ENCODE peak calls at places on chromosome 17, in six cellular contexts. E is H1; C is heart left ventricle; Y is ascending aorta; B is PC-3; J is CD4-positive, CD25-positive, alpha-beta regulatory T cell. A is an unnamed sample.

GRCh38 chr17:4833941-4834501 is 881 bp downstream of the MINK1 start:
- DNase-seq in E (no peak), C (no peak), Y (no peak), B (peak; percentile 10), J (peak; percentile 26), A (no peak)

GRCh38 chr17:40431231-40431602 is 12.0 kb upstream of the IGFBP4 start:
- DNase-seq in E (no peak), C (no peak), Y (no peak), B (no peak), J (no peak), A (peak; percentile 4)

GRCh38 chr17:3527468-3527867 is 30.1 kb downstream of the TRPV3 start:
- DNase-seq in E (no peak), C (no peak), Y (no peak), B (no peak), J (no peak), A (no peak)

GRCh38 chr17:65530158-65530984 is 31.1 kb downstream of the AXIN2 start:
- DNase-seq in E (no peak), C (no peak), Y (no peak), B (no peak), J (no peak), A (no peak)

GRCh38 chr17:32497431-32498205 is 10.8 kb downstream of the CDK5R1 start:
- DNase-seq in E (no peak), C (no peak), Y (no peak), B (peak; percentile 17), J (no peak), A (no peak)

GRCh38 chr17:56172517-56172982 is 19.3 kb downstream of the ANKFN1 start:
- DNase-seq in E (no peak), C (no peak), Y (no peak), B (no peak), J (no peak), A (peak; percentile 46)

GRCh38 chr17:31048780-31049179 is 46.0 kb upstream of the NF1 start:
- DNase-seq in E (no peak), C (no peak), Y (no peak), B (no peak), J (no peak), A (no peak)

GRCh38 chr17:79019631-79020584 is 4.1 kb upstream of the C1QTNF1 start:
- DNase-seq in E (no peak), C (peak; percentile 74), Y (peak; percentile 53), B (peak; percentile 86), J (peak; percentile 75), A (no peak)

GRCh38 chr17:51434434-51435170 is 174.3 kb downstream of the UTP18 start:
- DNase-seq in E (no peak), C (no peak), Y (no peak), B (peak; percentile 52), J (peak; percentile 62), A (no peak)

GRCh38 chr17:20935740-20936139 is 107.1 kb downstream of the USP22 start:
- DNase-seq in E (no peak), C (no peak), Y (no peak), B (peak; percentile 84), J (no peak), A (no peak)

GRCh38 chr17:8439681-8440080 is 4.0 kb downstream of the NDEL1 start:
- DNase-seq in E (no peak), C (no peak), Y (no peak), B (no peak), J (no peak), A (no peak)

GRCh38 chr17:48637323-48638260 is 11.4 kb upstream of the HOXB9 start:
- DNase-seq in E (no peak), C (no peak), Y (no peak), B (peak; percentile 76), J (no peak), A (no peak)

GRCh38 chr17:2233441-2233947 is 70.1 kb downstream of the SMG6 start:
- DNase-seq in E (no peak), C (no peak), Y (no peak), B (no peak), J (no peak), A (no peak)

GRCh38 chr17:4450710-4451316 is 17.1 kb downstream of the SPNS3 start:
- DNase-seq in E (no peak), C (no peak), Y (no peak), B (no peak), J (no peak), A (peak; percentile 69)

GRCh38 chr17:78137392-78138203 is 7.0 kb downstream of the TMC8 start:
- DNase-seq in E (no peak), C (no peak), Y (no peak), B (no peak), J (peak; percentile 66), A (peak; percentile 85)

GRCh38 chr17:1643293-1643998 is 2.1 kb downstream of the SCARF1 start:
- DNase-seq in E (no peak), C (peak; percentile 75), Y (no peak), B (peak; percentile 68), J (peak; percentile 51), A (peak; percentile 91)

GRCh38 chr17:37770631-37771518 is 26.0 kb upstream of the HNF1B start:
- DNase-seq in E (no peak), C (no peak), Y (no peak), B (peak; percentile 75), J (peak; percentile 34), A (peak; percentile 38)

GRCh38 chr17:33328129-33328528 is 35.0 kb upstream of the ASIC2 start:
- DNase-seq in E (peak; percentile 10), C (no peak), Y (no peak), B (peak; percentile 10), J (no peak), A (no peak)

GRCh38 chr17:64125937-64126336 is 4.0 kb downstream of the ERN1 start:
- DNase-seq in E (no peak), C (no peak), Y (no peak), B (no peak), J (no peak), A (no peak)

GRCh38 chr17:22272363-22273146 is 580.2 kb downstream of the KCNJ18 start:
- DNase-seq in E (no peak), C (no peak), Y (no peak), B (no peak), J (no peak), A (no peak)

GRCh38 chr17:41518031-41518430 is 659 bp downstream of the KRT15 start:
- DNase-seq in E (no peak), C (no peak), Y (no peak), B (no peak), J (no peak), A (no peak)

GRCh38 chr17:31371511-31372097 is 19.9 kb upstream of the RAB11FIP4 start:
- DNase-seq in E (no peak), C (no peak), Y (no peak), B (no peak), J (peak; percentile 22), A (no peak)

GRCh38 chr17:57948555-57949420 is 6.4 kb downstream of the CUEDC1 start:
- DNase-seq in E (no peak), C (no peak), Y (no peak), B (peak; percentile 99), J (peak; percentile 13), A (no peak)

GRCh38 chr17:44558349-44559287 is 1.3 kb downstream of the FZD2 start:
- DNase-seq in E (no peak), C (no peak), Y (no peak), B (no peak), J (peak; percentile 3), A (no peak)

GRCh38 chr17:76132574-76133338 is 8.3 kb downstream of the FOXJ1 start:
- DNase-seq in E (peak; percentile 89), C (peak; percentile 55), Y (no peak), B (peak; percentile 84), J (no peak), A (peak; percentile 81)

GRCh38 chr17:81691608-81692007 is 7.8 kb downstream of the HGS start:
- DNase-seq in E (no peak), C (no peak), Y (no peak), B (no peak), J (no peak), A (no peak)

GRCh38 chr17:57523926-57524634 is 221.0 kb downstream of the CCDC182 start:
- DNase-seq in E (no peak), C (peak; percentile 79), Y (peak; percentile 46), B (peak; percentile 50), J (no peak), A (peak; percentile 70)

GRCh38 chr17:148757-149156 is 11.4 kb downstream of the SCGB1C2 start:
- DNase-seq in E (no peak), C (peak; percentile 10), Y (no peak), B (no peak), J (no peak), A (no peak)

GRCh38 chr17:3870871-3871306 is 22.0 kb downstream of the CAMKK1 start:
- DNase-seq in E (no peak), C (no peak), Y (no peak), B (no peak), J (no peak), A (no peak)

GRCh38 chr17:2782030-2782429 is 14.2 kb upstream of the RAP1GAP2 start:
- DNase-seq in E (no peak), C (no peak), Y (no peak), B (peak; percentile 16), J (no peak), A (no peak)

GRCh38 chr17:41687828-41688640 is 651 bp upstream of the EIF1 start:
- DNase-seq in E (no peak), C (no peak), Y (no peak), B (peak; percentile 46), J (peak; percentile 79), A (peak; percentile 53)

GRCh38 chr17:51373489-51374194 is 113.3 kb downstream of the UTP18 start:
- DNase-seq in E (no peak), C (no peak), Y (no peak), B (no peak), J (no peak), A (no peak)

GRCh38 chr17:68892658-68893057 is 62.5 kb downstream of the ABCA8 start:
- DNase-seq in E (no peak), C (no peak), Y (no peak), B (no peak), J (no peak), A (no peak)
- H3K9me3 ChIP-seq in E (no peaks in the 10 kb centered on the region), C (peaks cover 10% of the 10 kb centered on the region), Y (no peaks in the 10 kb centered on the region), B (no peaks in the 10 kb centered on the region), J (no peaks in the 10 kb centered on the region), A (no peaks in the 10 kb centered on the region)

DNA sequence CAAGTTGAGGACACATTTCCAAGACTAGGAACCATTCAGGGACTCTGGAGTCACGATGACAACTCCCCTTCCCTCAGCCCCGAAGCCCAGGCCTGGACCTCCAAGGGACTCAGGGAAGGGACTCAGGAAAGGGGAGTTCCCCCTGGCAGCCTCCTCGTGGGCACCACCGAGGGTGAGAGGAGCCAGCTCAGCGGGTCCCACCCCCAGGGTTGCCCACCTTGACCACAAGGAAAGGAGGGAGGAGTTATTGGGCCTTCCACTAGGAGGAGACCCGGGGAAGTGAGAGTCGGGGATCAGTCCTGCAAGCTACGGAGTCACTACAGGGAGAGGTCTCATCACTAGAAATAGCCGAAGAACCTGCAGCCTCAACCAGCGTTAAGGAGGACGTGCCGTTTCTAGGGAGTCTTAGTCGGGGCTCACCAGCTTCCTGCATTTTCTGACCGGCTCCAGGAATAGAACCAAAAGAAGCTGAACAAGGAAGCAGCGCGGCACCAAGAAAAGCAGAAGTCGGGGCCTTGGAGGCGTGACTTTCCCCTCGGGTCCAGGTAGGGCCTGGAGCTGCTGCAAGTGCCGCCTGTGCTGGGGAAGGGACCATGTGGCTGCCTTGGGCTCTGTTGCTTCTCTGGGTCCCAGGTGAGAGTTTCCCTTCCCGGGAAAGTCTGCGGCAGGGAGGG is at the start of gene CD300A:
- DNase-seq in E (no peak), C (peak; percentile 80), Y (no peak), B (no peak), J (no peak), A (peak; percentile 92)
- H3K4me3 ChIP-seq in E (peak within 1 kb of the TSS; percentile 56), C (no peak within 1 kb of the TSS), Y (peak within 1 kb of the TSS; percentile 21), B (no peak within 1 kb of the TSS), J (peak within 1 kb of the TSS; percentile 40), A (peak within 1 kb of the TSS; percentile 17)

GRCh38 chr17:53707546-53707945 is 115.2 kb upstream of the KIF2B start:
- DNase-seq in E (no peak), C (no peak), Y (no peak), B (no peak), J (no peak), A (no peak)
- H3K9me3 ChIP-seq in E (peaks cover 12% of the 10 kb centered on the region), C (peaks cover 8% of the 10 kb centered on the region), Y (no peaks in the 10 kb centered on the region), B (peaks cover 24% of the 10 kb centered on the region), J (no peaks in the 10 kb centered on the region), A (peaks cover 15% of the 10 kb centered on the region)

GRCh38 chr17:35918665-35919064 is 11.9 kb downstream of the RDM1 start:
- DNase-seq in E (no peak), C (no peak), Y (no peak), B (no peak), J (no peak), A (no peak)
- H3K4me3 ChIP-seq in E (no peak overlapping the region), C (no peak overlapping the region), Y (no peak overlapping the region), B (no peak overlapping the region), J (no peak overlapping the region), A (no peak overlapping the region)

A was measured in left lung.